ENCODE peak calls at places on chromosomes 5 and 9, in nine cellular contexts. R is Calu3, U is mammary epithelial cell, P is AG04450, G is MM.1S, O is A549, L is choroid plexus epithelial cell, F is fibroblast of mammary gland, A is A673. J is an unnamed sample.

GRCh38 chr9:123637940-123638634 is 282.1 kb downstream of the CRB2 start:
- DNase-seq in R (no peak), U (no peak), P (no peak), G (peak), O (no peak), L (peak), F (no peak), A (no peak), J (peak)

GRCh38 chr5:89582768-89583339 is 699.9 kb upstream of the MEF2C start:
- DNase-seq in R (no peak), U (peak), P (no peak), G (peak), O (no peak), L (peak), F (peak), A (no peak), J (no peak)

GRCh38 chr5:151173711-151174611 is 16.4 kb upstream of the ANXA6 start:
- DNase-seq in R (no peak), U (no peak), P (no peak), G (no peak), O (no peak), L (no peak), F (no peak), A (no peak), J (no peak)

GRCh38 chr5:77211013-77211690 is 672 bp downstream of the PDE8B start:
- DNase-seq in R (peak), U (no peak), P (no peak), G (no peak), O (no peak), L (no peak), F (no peak), A (no peak), J (peak)

GRCh38 chr5:180470966-180471582 is 23.1 kb upstream of the CNOT6 start:
- DNase-seq in R (peak), U (peak), P (peak), G (peak), O (peak), L (peak), F (peak), A (peak), J (peak)

GRCh38 chr9:93595861-93596365 is 19.5 kb downstream of the PHF2 start:
- DNase-seq in R (no peak), U (no peak), P (no peak), G (no peak), O (no peak), L (no peak), F (no peak), A (no peak), J (no peak)

GRCh38 chr5:107508083-107508482 is 162.7 kb downstream of the EFNA5 start:
- DNase-seq in R (no peak), U (no peak), P (no peak), G (no peak), O (no peak), L (no peak), F (no peak), A (no peak), J (no peak)

GRCh38 chr9:78091736-78092135 is 60.1 kb upstream of the GNAQ start:
- DNase-seq in R (no peak), U (no peak), P (no peak), G (no peak), O (no peak), L (peak), F (no peak), A (no peak), J (no peak)

GRCh38 chr5:73786043-73786831 is 160.2 kb downstream of the ARHGEF28 start:
- DNase-seq in R (no peak), U (peak), P (no peak), G (no peak), O (no peak), L (no peak), F (no peak), A (no peak), J (no peak)

GRCh38 chr5:73780297-73781080 is 154.5 kb downstream of the ARHGEF28 start:
- DNase-seq in R (no peak), U (no peak), P (no peak), G (no peak), O (no peak), L (peak), F (no peak), A (no peak), J (no peak)

GRCh38 chr5:73783823-73784222 is 157.8 kb downstream of the ARHGEF28 start:
- DNase-seq in R (no peak), U (peak), P (no peak), G (peak), O (no peak), L (peak), F (peak), A (peak), J (no peak)
- TF ChIP-seq CTCF in R (no peak), U (peak), P (peak), G (peak), O (peak), L (peak), F (peak), A (peak), J (no peak)

GRCh38 chr9:98256632-98257218 is 1.3 kb upstream of the TBC1D2 start:
- DNase-seq in R (no peak), U (no peak), P (no peak), G (peak), O (no peak), L (peak), F (no peak), A (peak), J (no peak)

GRCh38 chr9:98253563-98253962 is 1.9 kb downstream of the TBC1D2 start:
- DNase-seq in R (no peak), U (no peak), P (no peak), G (no peak), O (no peak), L (no peak), F (no peak), A (no peak), J (no peak)

GRCh38 chr9:98254236-98255063 is 999 bp downstream of the TBC1D2 start:
- DNase-seq in R (no peak), U (peak), P (no peak), G (no peak), O (no peak), L (peak), F (no peak), A (no peak), J (no peak)

GRCh38 chr9:98255064-98255577 is 328 bp downstream of the TBC1D2 start:
- DNase-seq in R (no peak), U (no peak), P (no peak), G (no peak), O (no peak), L (peak), F (peak), A (peak), J (peak)

DNA sequence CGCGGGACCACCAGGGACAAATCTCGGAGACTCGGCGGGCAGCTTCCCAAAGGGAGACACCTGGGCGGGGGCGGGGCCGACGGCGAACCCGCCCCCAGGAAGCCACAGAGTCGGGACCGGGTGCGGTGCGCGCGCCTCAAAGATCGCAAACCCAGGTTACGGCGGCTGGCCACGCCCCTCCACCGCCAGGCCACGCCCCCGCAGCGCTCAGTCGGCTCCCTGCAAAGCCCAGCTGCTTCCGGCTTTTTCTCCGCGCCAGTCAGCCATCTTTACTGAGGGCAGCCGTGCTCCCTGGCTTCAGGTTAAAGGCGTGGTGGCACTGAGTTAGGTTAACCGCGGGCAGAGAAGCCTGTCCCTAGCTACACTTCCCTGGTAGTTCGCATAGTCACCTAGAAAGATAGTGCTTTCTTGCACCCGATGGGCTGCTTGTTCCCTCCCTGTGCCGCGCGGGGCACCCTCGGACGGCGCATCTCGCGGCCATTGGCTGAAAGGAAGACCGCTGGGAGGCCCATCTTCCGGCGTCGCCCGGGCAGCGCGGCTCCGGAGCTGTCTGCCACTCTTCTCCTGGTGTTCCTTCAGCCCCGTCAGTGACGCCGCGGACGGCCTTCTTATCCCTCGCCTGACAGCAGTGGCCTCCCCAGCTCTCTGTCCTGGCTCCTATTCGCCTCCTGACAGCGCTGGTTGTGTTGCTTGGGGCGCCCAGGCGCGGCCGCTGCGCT is at the start of gene TBC1D2:
- DNase-seq in R (peak), U (peak), P (peak), G (peak), O (peak), L (peak), F (peak), A (peak), J (peak)
- TF ChIP-seq CTCF in R (no peak), U (peak), P (peak), G (peak), O (no peak), L (peak), F (peak), A (peak), J (no peak)

GRCh38 chr5:68823301-68823700 is 270.5 kb upstream of the SLC30A5 start:
- DNase-seq in R (no peak), U (no peak), P (no peak), G (no peak), O (no peak), L (no peak), F (no peak), A (no peak), J (no peak)

GRCh38 chr5:68818870-68819269 is 274.9 kb upstream of the SLC30A5 start:
- DNase-seq in R (no peak), U (no peak), P (no peak), G (no peak), O (no peak), L (no peak), F (no peak), A (no peak), J (no peak)

GRCh38 chr5:68821056-68821455 is 272.8 kb upstream of the SLC30A5 start:
- DNase-seq in R (no peak), U (no peak), P (no peak), G (no peak), O (no peak), L (no peak), F (no peak), A (no peak), J (no peak)

GRCh38 chr5:68817696-68818695 is 275.8 kb upstream of the SLC30A5 start:
- DNase-seq in R (no peak), U (no peak), P (no peak), G (no peak), O (no peak), L (no peak), F (peak), A (no peak), J (no peak)
- TF ChIP-seq CTCF in R (no peak), U (no peak), P (no peak), G (no peak), O (no peak), L (no peak), F (no peak), A (no peak), J (no peak)

GRCh38 chr5:8332666-8333444 is 463.9 kb downstream of the MTRR start:
- DNase-seq in R (no peak), U (no peak), P (no peak), G (no peak), O (no peak), L (no peak), F (no peak), A (no peak), J (no peak)
- TF ChIP-seq CTCF in R (no peak), U (no peak), P (no peak), G (no peak), O (no peak), L (no peak), F (no peak), A (no peak), J (no peak)

DNA sequence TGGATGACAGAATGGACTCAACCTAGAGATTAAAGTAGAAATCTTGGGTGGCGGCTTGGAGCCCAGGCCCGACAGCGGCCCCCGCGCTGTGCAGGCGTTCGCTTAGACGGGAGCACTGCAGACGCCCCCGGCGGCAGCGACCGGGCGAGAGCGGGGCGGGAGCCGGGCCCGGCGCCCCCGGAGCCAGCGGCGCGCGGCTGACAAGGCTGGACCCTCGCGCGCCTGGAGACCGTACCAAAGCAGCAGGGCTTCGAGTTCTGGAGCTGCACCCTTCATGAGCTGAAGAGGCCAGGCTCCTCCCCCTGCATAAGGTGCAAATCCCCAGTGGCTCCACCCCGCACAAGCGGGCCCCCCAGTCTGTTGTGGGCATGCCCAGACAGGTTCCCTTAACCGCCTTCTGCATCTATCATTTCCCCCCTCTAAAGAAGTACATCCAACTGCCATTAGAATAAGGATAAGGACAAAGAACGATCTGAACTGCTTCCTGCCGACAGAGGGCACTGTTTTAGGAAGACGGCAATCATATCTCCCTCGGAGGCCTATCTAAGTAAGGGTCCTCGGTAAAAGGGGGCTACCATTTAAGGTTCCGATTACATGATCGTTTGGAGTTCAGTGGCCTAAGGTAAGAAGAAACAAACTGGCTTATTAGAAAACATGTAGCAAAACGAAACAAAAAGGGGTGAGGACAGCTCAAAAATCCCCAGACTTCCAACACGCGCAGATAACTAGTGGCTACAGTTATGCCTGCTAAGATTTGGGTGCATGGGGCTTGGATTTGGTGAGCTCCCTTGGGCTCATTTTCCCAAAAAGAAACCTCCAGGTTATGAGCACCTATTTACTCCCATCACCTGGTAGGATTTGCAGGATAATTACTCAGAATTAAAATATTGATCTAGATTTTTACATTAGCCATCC is 66.3 kb downstream of the RGMB start:
- DNase-seq in R (no peak), U (no peak), P (no peak), G (no peak), O (no peak), L (peak), F (peak), A (peak), J (peak)
- TF ChIP-seq CTCF in R (no peak), U (peak), P (peak), G (peak), O (peak), L (peak), F (peak), A (peak), J (no peak)

J was measured in GM20000.